ENCODE peak calls at places on chromosomes 1 and 21, in seven cellular contexts. F is NCI-H1436; V is type B pancreatic cell; N is ureter; S is activated CD4-positive, alpha-beta T cell treated with anti-CD3 and anti-CD28 coated beads, Interleukin-2, amount 50 U/mL, for 1 hour; G is GM10248; D is colonic mucosa. A is an unnamed sample.

GRCh38 chr21:41832230-41833137 is 46.7 kb downstream of the PRDM15 start:
- DNase-seq in F (no peak), V (no peak), N (no peak), S (no peak), G (no peak), D (no peak), A (no peak)

GRCh38 chr1:202316186-202316585 is 25.6 kb downstream of the UBE2T start:
- DNase-seq in F (no peak), V (no peak), N (no peak), S (no peak), G (no peak), D (no peak), A (no peak)

GRCh38 chr1:183223467-183223866 is 37.4 kb downstream of the LAMC2 start:
- DNase-seq in F (no peak), V (no peak), N (no peak), S (no peak), G (no peak), D (no peak), A (no peak)

GRCh38 chr1:201072149-201072548 is 40.1 kb downstream of the CACNA1S start:
- DNase-seq in F (no peak), V (no peak), N (no peak), S (no peak), G (no peak), D (no peak), A (no peak)

GRCh38 chr1:29502225-29502755 is 266.0 kb downstream of the PTPRU start:
- DNase-seq in F (no peak), V (no peak), N (no peak), S (no peak), G (no peak), D (no peak), A (no peak)

GRCh38 chr21:37207441-37208009 is 59.6 kb downstream of the VPS26C start:
- DNase-seq in F (no peak), V (peak; percentile 66), N (peak; percentile 50), S (no peak), G (peak; percentile 67), D (no peak), A (no peak)

GRCh38 chr21:41901099-41901498 is 22.0 kb upstream of the PRDM15 start:
- DNase-seq in F (no peak), V (no peak), N (no peak), S (no peak), G (peak; percentile 51), D (no peak), A (no peak)

GRCh38 chr1:84122780-84123382 is 21.2 kb upstream of the PRKACB start:
- DNase-seq in F (peak; percentile 3), V (no peak), N (no peak), S (peak; percentile 50), G (peak; percentile 15), D (peak; percentile 64), A (peak; percentile 15)

GRCh38 chr1:56877973-56878372 is 23.4 kb downstream of the C8A start:
- DNase-seq in F (peak; percentile 40), V (no peak), N (no peak), S (no peak), G (no peak), D (no peak), A (no peak)

GRCh38 chr1:234643111-234643849 is 33.3 kb upstream of the IRF2BP2 start:
- DNase-seq in F (no peak), V (no peak), N (no peak), S (no peak), G (no peak), D (peak; percentile 76), A (no peak)

GRCh38 chr1:197666769-197667285 is 108.5 kb downstream of the DENND1B start:
- DNase-seq in F (no peak), V (no peak), N (no peak), S (no peak), G (no peak), D (no peak), A (no peak)

GRCh38 chr1:83581747-83582146 is 417.2 kb downstream of the TTLL7 start:
- DNase-seq in F (no peak), V (no peak), N (no peak), S (no peak), G (no peak), D (no peak), A (no peak)

GRCh38 chr1:163013826-163014600 is 55.1 kb upstream of the RGS4 start:
- DNase-seq in F (no peak), V (no peak), N (no peak), S (no peak), G (no peak), D (no peak), A (no peak)

GRCh38 chr1:94819945-94820746 is at the start of gene SLC44A3:
- DNase-seq in F (peak; percentile 31), V (peak; percentile 77), N (peak; percentile 59), S (no peak), G (no peak), D (peak; percentile 72), A (peak; percentile 65)

GRCh38 chr1:214296860-214297699 is 16.1 kb downstream of the SMYD2 start:
- DNase-seq in F (no peak), V (no peak), N (no peak), S (no peak), G (no peak), D (no peak), A (no peak)

GRCh38 chr21:34305605-34306235 is 58.1 kb upstream of the KCNE2 start:
- DNase-seq in F (no peak), V (no peak), N (no peak), S (no peak), G (no peak), D (no peak), A (no peak)

GRCh38 chr1:184160236-184160635 is 108.7 kb downstream of the TSEN15 start:
- DNase-seq in F (no peak), V (no peak), N (no peak), S (no peak), G (no peak), D (no peak), A (no peak)

GRCh38 chr1:22889213-22889827 is 83.3 kb downstream of the LACTBL1 start:
- DNase-seq in F (peak; percentile 6), V (no peak), N (no peak), S (no peak), G (peak; percentile 58), D (no peak), A (peak; percentile 25)

GRCh38 chr1:160225345-160225744 is 20.2 kb downstream of the PEA15 start:
- DNase-seq in F (no peak), V (no peak), N (no peak), S (no peak), G (no peak), D (no peak), A (no peak)

GRCh38 chr1:40997096-40997495 is 17.6 kb downstream of the CTPS1 start:
- DNase-seq in F (no peak), V (no peak), N (no peak), S (no peak), G (no peak), D (no peak), A (no peak)

GRCh38 chr1:162230096-162230495 is 146.6 kb downstream of the SPATA46 start:
- DNase-seq in F (no peak), V (no peak), N (no peak), S (no peak), G (no peak), D (no peak), A (no peak)

GRCh38 chr1:225454733-225455132 is 26.9 kb upstream of the LBR start:
- DNase-seq in F (no peak), V (no peak), N (no peak), S (no peak), G (peak; percentile 50), D (no peak), A (no peak)

GRCh38 chr1:151130837-151131586 is 15.4 kb downstream of the SEMA6C start:
- DNase-seq in F (no peak), V (peak; percentile 86), N (peak; percentile 90), S (peak; percentile 70), G (peak; percentile 91), D (peak; percentile 86), A (no peak)

GRCh38 chr1:68470388-68470970 is 20.7 kb upstream of the RPE65 start:
- DNase-seq in F (no peak), V (no peak), N (no peak), S (no peak), G (no peak), D (no peak), A (no peak)

GRCh38 chr1:14263207-14263606 is 335.3 kb upstream of the KAZN start:
- DNase-seq in F (peak; percentile 73), V (no peak), N (no peak), S (no peak), G (no peak), D (no peak), A (no peak)

GRCh38 chr1:12080773-12081556 is 17.9 kb downstream of the TNFRSF8 start:
- DNase-seq in F (no peak), V (no peak), N (no peak), S (no peak), G (no peak), D (no peak), A (no peak)

GRCh38 chr1:221418346-221418745 is 323.5 kb downstream of the DUSP10 start:
- DNase-seq in F (no peak), V (no peak), N (no peak), S (no peak), G (no peak), D (no peak), A (no peak)

GRCh38 chr1:227766015-227766634 is 30.9 kb downstream of the SNAP47 start:
- DNase-seq in F (peak; percentile 11), V (no peak), N (no peak), S (peak; percentile 72), G (no peak), D (peak; percentile 48), A (no peak)

GRCh38 chr1:197327776-197328364 is 59.8 kb downstream of the CRB1 start:
- DNase-seq in F (no peak), V (no peak), N (no peak), S (no peak), G (no peak), D (no peak), A (peak; percentile 29)

GRCh38 chr1:223363057-223363855 is 720 bp downstream of the SUSD4 start:
- DNase-seq in F (peak; percentile 51), V (no peak), N (no peak), S (peak; percentile 31), G (peak; percentile 16), D (no peak), A (no peak)

GRCh38 chr1:3163356-3163755 is 94.4 kb downstream of the PRDM16 start:
- DNase-seq in F (no peak), V (no peak), N (no peak), S (no peak), G (no peak), D (no peak), A (no peak)

GRCh38 chr1:170247751-170248521 is 102.2 kb downstream of the NTMT2 start:
- DNase-seq in F (no peak), V (no peak), N (no peak), S (no peak), G (no peak), D (no peak), A (no peak)

GRCh38 chr1:83900530-83900929 is 98.4 kb downstream of the TTLL7 start:
- DNase-seq in F (no peak), V (no peak), N (no peak), S (no peak), G (no peak), D (no peak), A (no peak)

GRCh38 chr1:244341455-244342450 is 110.0 kb downstream of the ADSS2 start:
- DNase-seq in F (peak; percentile 80), V (no peak), N (peak; percentile 60), S (no peak), G (no peak), D (peak; percentile 56), A (no peak)

GRCh38 chr1:86362807-86363206 is 33.3 kb downstream of the ODF2L start:
- DNase-seq in F (no peak), V (no peak), N (no peak), S (no peak), G (no peak), D (no peak), A (no peak)

GRCh38 chr1:116769561-116769977 is 15.3 kb downstream of the CD2 start:
- DNase-seq in F (no peak), V (no peak), N (no peak), S (peak; percentile 63), G (peak; percentile 53), D (no peak), A (no peak)

A was measured in HAP-1.